ENCODE peak calls at places on chromosome 22, in five cellular contexts. V is heart left ventricle, Q is NB4, T is body of pancreas, L is Peyer's patch. F is an unnamed sample.

GRCh38 chr22:25448435-25449051 is 115.9 kb upstream of the GRK3 start:
- DNase-seq in V (no peak), Q (peak), T (peak), L (no peak), F (peak)

GRCh38 chr22:37416806-37417205 is 10.5 kb downstream of the ELFN2 start:
- DNase-seq in V (no peak), Q (peak), T (peak), L (peak), F (no peak)

GRCh38 chr22:30813936-30814335 is 119.3 kb downstream of the OSBP2 start:
- DNase-seq in V (no peak), Q (no peak), T (no peak), L (no peak), F (no peak)

GRCh38 chr22:17436981-17437410 is 67.7 kb downstream of the CECR2 start:
- DNase-seq in V (no peak), Q (no peak), T (no peak), L (no peak), F (no peak)

GRCh38 chr22:29030618-29031235 is 30.9 kb downstream of the C22orf31 start:
- DNase-seq in V (peak), Q (no peak), T (peak), L (peak), F (peak)

GRCh38 chr22:35437038-35437437 is 37.1 kb downstream of the MCM5 start:
- DNase-seq in V (no peak), Q (peak), T (no peak), L (no peak), F (no peak)

GRCh38 chr22:36027960-36028645 is 521 bp downstream of the RBFOX2 start:
- DNase-seq in V (peak), Q (peak), T (no peak), L (no peak), F (no peak)

GRCh38 chr22:19197997-19198865 is 19.7 kb upstream of the SLC25A1 start:
- DNase-seq in V (no peak), Q (no peak), T (no peak), L (no peak), F (no peak)

GRCh38 chr22:31080848-31081649 is at the start of gene SMTN:
- DNase-seq in V (peak), Q (peak), T (peak), L (peak), F (peak)

GRCh38 chr22:29139965-29140782 is 65.5 kb upstream of the EMID1 start:
- DNase-seq in V (no peak), Q (no peak), T (no peak), L (no peak), F (peak)

GRCh38 chr22:43853328-43853931 is 8.9 kb downstream of the SULT4A1 start:
- DNase-seq in V (no peak), Q (no peak), T (no peak), L (peak), F (no peak)

GRCh38 chr22:25478111-25478510 is 86.4 kb upstream of the GRK3 start:
- DNase-seq in V (no peak), Q (no peak), T (no peak), L (no peak), F (no peak)

GRCh38 chr22:37302617-37303555 is 20.6 kb downstream of the CYTH4 start:
- DNase-seq in V (no peak), Q (no peak), T (no peak), L (no peak), F (no peak)

GRCh38 chr22:37276771-37277170 is 5.5 kb upstream of the CYTH4 start:
- DNase-seq in V (peak), Q (no peak), T (no peak), L (peak), F (peak)

GRCh38 chr22:37752189-37753061 is 55.3 kb upstream of the GCAT start:
- DNase-seq in V (peak), Q (no peak), T (peak), L (peak), F (peak)

GRCh38 chr22:38086001-38086845 is 2.2 kb upstream of the SLC16A8 start:
- DNase-seq in V (no peak), Q (no peak), T (no peak), L (no peak), F (no peak)

GRCh38 chr22:39297490-39298193 is 21.8 kb downstream of the RPL3 start:
- DNase-seq in V (no peak), Q (peak), T (peak), L (peak), F (no peak)

GRCh38 chr22:43446037-43446803 is 34.4 kb downstream of the MPPED1 start:
- DNase-seq in V (no peak), Q (no peak), T (no peak), L (no peak), F (no peak)

GRCh38 chr22:17172172-17172833 is 13.2 kb upstream of the HDHD5 start:
- DNase-seq in V (peak), Q (no peak), T (peak), L (no peak), F (no peak)

GRCh38 chr22:45039206-45039605 is 29.4 kb upstream of the PHF21B start:
- DNase-seq in V (no peak), Q (no peak), T (no peak), L (no peak), F (no peak)

GRCh38 chr22:48306785-48307570 is 1520.7 kb downstream of the BRD1 start:
- DNase-seq in V (no peak), Q (no peak), T (no peak), L (no peak), F (no peak)

GRCh38 chr22:48959496-48959895 is 868.2 kb downstream of the BRD1 start:
- DNase-seq in V (no peak), Q (no peak), T (no peak), L (peak), F (no peak)

GRCh38 chr22:28948404-28948803 is 65.0 kb downstream of the ZNRF3 start:
- DNase-seq in V (no peak), Q (no peak), T (no peak), L (no peak), F (no peak)

GRCh38 chr22:44248926-44249325 is 63.8 kb downstream of the SHISAL1 start:
- DNase-seq in V (no peak), Q (no peak), T (no peak), L (no peak), F (no peak)

GRCh38 chr22:33090836-33091235 is 32.7 kb upstream of the SYN3 start:
- DNase-seq in V (no peak), Q (no peak), T (no peak), L (no peak), F (no peak)

GRCh38 chr22:33083212-33083611 is 25.0 kb upstream of the SYN3 start:
- DNase-seq in V (no peak), Q (peak), T (no peak), L (no peak), F (no peak)

DNA sequence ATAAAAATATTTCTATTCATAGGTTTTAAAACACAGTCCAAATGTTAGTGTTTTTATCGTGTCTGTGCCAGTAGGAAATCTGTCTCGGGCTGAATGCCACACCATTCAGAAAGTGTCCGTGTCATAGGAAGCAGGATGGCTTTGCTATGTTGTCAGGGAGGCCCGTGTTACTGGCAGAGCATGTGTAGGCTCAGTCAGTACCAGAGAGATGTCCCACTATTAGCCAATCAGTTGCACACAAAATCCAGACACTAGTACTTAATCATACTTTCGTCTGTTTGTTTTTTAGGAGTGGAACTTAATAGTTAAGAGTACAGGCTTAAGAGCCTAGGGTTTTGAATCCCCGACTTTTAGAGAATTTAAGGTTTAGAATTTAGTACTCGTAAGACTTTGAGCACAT is 30.2 kb upstream of the SYN3 start:
- DNase-seq in V (no peak), Q (no peak), T (no peak), L (no peak), F (no peak)
- TF ChIP-seq CTCF in V (no peak), Q (no peak), T (no peak), L (no peak), F (no peak)

DNA sequence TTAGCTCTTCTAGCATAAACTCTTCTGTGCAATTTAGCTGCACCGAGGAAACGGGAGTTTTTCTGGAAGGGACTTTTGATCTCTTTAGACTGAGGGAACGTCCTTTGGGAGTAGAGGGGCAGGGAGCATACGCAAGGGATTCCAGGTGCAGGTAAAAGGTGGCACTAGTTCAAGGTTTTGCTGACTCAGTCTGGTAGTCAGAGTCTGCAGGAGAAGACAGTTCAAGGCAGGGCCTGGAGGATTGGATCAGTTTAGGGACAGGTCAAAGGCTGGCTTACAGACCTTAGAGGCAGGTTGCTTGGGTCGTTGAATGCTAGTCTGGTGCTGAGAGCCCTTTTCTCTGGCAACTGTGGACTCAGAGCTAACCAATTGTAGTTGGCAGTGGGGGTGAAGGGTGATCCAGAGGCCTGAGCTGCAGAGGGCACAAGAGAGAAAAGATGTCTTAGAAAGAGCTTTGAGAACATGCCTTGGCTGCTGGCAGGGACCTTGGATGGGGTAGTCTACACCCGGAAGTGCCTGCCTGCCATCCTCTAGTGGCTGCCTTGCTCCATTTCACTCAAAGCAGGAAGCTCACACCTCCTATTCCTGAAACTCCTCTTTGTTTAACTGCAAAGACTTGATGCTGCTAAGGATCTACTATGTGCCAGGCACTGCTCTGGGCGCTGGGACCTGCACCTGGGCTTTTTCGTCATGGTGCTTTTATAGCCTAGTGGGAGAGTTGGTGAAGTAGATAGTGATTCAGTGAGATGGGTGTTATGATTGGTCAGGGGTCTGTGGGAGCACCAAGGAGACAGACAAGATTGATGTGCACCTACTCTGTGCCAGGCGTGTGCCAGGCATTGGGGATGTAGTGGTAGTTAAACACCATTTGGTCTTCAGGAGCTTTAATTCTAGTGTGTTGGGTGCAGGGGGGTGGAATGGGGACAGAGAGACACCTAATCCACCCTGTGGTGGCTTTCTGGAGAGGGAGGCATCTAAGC is 17.1 kb downstream of the MIAT start:
- DNase-seq in V (no peak), Q (no peak), T (no peak), L (no peak), F (no peak)
- H3K4me3 ChIP-seq in V (peak), Q (peak), T (no peak), L (peak), F (no peak)

GRCh38 chr22:23281406-23282088 is 101.2 kb downstream of the BCR start:
- DNase-seq in V (peak), Q (peak), T (peak), L (peak), F (peak)

GRCh38 chr22:23282516-23282915 is 102.2 kb downstream of the BCR start:
- DNase-seq in V (no peak), Q (no peak), T (no peak), L (no peak), F (no peak)

GRCh38 chr22:23281053-23281405 is 100.7 kb downstream of the BCR start:
- DNase-seq in V (no peak), Q (no peak), T (no peak), L (no peak), F (no peak)

GRCh38 chr22:23282986-23283385 is 102.7 kb downstream of the BCR start:
- DNase-seq in V (no peak), Q (no peak), T (no peak), L (no peak), F (no peak)

DNA sequence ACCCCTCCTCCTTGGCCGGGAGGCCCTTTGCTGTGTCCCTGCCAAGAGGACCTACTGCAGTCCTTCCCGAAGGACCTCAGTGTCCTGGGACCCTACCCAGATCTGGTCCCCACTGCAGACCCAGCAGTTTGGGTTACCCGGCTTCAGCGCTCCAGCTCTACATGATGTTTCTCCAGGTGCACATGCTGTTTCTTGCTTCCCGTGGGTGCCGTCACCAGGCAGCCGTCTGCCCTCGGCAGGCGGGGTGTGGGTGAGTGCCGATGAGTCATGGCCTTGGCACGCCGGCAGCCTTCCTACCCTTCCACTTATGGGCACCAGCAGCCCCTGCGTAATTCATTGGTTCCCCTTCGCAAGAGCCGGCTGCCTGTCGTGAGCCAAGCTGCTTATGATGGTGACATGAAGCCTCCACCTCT is 101.8 kb downstream of the BCR start:
- DNase-seq in V (peak), Q (no peak), T (peak), L (peak), F (peak)
- TF ChIP-seq CTCF in V (no peak), Q (no peak), T (no peak), L (no peak), F (no peak)

DNA sequence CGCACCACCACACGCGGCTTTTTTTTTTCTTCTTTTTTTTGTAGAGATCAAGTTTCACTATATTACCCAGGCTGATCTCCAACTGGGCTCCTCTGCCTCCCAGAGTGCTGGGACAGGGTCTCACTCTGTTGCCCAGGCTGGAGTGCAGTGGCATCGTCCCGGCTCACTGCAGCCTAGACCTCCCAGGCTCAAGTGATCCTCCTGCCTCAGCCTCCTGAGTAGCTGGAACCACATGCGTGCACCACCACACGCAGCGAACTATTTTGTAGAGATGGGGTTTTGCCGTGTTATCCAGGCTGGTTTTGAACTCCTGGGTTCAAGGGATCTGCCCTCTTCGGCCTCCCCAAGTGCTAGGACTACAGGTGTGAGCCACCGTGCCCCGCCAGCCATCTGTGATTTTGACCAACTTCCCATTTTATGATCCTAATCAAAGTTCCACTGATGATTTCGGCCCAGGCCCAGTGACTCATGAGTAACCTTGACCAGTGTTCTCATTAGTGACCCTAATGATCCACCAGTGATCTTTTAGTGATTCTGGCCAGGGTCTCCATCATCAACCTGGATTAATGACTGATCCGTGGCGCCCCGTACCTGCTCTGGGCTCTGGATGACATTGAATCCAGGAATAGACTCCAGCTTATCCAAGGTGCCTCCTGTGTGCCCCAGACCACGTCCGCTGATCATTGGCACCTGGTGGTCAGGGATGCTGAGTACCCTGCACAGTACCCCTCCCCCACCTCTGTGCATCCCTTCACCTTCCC is 1.7 kb downstream of the TYMP start:
- DNase-seq in V (no peak), Q (no peak), T (no peak), L (no peak), F (no peak)
- H3K4me3 ChIP-seq in V (peak), Q (no peak), T (no peak), L (peak), F (no peak)

DNA sequence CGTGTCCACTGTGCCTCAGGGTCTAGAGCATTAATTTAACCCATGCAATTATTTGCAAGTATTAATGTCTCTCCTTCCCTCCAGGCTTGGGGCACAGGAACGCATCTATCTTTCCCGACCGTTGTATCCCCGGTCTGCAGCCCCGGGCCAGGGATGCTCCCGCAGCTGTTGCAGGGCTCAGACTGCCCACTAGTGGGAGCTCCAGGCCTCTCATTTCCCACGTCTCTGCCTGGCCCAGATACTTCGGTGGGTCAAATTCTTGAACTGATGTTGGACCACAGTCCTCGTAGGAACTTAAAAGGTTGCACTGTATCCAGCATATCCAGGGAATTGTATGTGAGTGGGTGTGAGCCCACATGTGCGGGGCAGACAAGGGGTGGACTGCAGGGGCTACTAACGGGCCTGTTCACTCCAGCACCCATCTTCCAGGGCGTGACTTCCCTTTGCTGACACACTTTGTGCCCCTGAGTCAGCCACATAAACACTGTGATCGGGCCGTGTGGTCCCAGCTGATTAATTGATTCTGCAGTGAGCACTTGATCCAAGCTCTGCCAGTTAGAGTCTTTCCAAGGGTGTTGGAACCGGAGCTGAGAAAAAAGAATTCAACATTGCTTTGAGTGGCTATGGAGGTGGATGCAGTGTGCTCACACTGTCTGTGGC is 451.3 kb downstream of the TBC1D22A start:
- DNase-seq in V (no peak), Q (peak), T (peak), L (peak), F (peak)
- TF ChIP-seq CTCF in V (peak), Q (peak), T (peak), L (peak), F (peak)

GRCh38 chr22:24061124-24061684 is 50.1 kb downstream of the CABIN1 start:
- DNase-seq in V (no peak), Q (no peak), T (no peak), L (no peak), F (no peak)

GRCh38 chr22:24055283-24055682 is 44.2 kb downstream of the CABIN1 start:
- DNase-seq in V (no peak), Q (no peak), T (no peak), L (no peak), F (no peak)

GRCh38 chr22:24059793-24060192 is 48.7 kb downstream of the CABIN1 start:
- DNase-seq in V (no peak), Q (no peak), T (no peak), L (no peak), F (no peak)

GRCh38 chr22:24060375-24060788 is 49.3 kb downstream of the CABIN1 start:
- DNase-seq in V (no peak), Q (no peak), T (no peak), L (no peak), F (peak)

GRCh38 chr22:24059121-24059520 is 48.0 kb downstream of the CABIN1 start:
- DNase-seq in V (no peak), Q (no peak), T (no peak), L (no peak), F (peak)
- H3K4me3 ChIP-seq in V (no peak), Q (no peak), T (no peak), L (no peak), F (no peak)

DNA sequence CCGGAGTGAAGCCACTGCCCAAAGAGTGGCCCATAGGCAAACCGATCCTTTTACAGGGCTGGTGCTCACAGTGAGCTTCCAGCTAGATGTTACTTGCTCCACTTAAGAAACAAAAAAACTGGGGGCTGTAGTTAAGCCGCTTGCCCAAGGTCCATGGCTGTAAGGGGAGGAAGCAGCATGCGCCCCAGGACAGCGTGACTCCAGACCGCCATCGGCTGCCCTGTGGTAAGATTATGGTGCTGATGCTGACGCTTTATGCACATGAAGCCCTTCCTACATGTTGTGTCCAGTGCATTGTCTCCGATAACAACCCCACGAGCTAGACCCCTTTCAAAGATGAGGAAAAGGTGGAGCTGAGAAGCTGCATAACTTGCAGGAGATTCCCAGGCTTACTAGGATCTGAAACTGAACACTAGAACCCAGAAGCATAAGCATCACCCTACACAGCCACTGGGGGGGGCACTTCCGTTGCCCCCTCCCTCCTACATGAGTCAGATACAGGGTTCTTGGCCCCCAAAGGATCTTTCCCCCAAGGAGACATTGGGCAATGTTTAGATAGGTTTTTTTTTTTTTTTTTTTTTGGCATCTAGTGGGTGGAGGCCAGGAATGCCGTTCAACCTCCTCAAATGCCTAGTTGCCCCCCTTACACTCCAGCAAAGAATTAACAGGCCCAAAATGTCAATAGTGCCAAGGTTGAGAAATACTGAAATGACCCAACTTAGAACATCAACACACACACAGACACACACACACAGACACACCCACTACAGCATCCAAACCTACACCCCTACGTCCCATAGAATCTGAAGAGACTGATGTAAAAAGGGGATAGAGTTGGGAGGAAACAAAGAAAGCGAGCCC is 53.9 kb downstream of the MN1 start:
- DNase-seq in V (no peak), Q (peak), T (no peak), L (no peak), F (peak)
- TF ChIP-seq CTCF in V (peak), Q (peak), T (no peak), L (no peak), F (peak)